ENCODE peak calls at places on chromosome 21, in six cellular contexts. K is HCEC 1CT; E is activated T-cell treated with anti-CD3 and anti-CD28 coated beads, Interleukin-2, amount 50 U/mL, for 4 hours; G is colonic mucosa; C is stomach; Q is NCI-H748 treated with DMSO at 0.1 percent for 48 hours. R is an unnamed sample.

GRCh38 chr21:33971492-33972013 is 55.9 kb upstream of the ATP5PO start:
- DNase-seq in G (peak; percentile 53), Q (peak; percentile 13), C (no peak), E (no peak), K (peak; percentile 91), R (no peak)

GRCh38 chr21:31108969-31109368 is 70.7 kb upstream of the KRTAP19-8 start:
- DNase-seq in C (no peak), E (no peak), Q (no peak), G (no peak), K (no peak), R (no peak)

GRCh38 chr21:31254131-31254530 is 89.9 kb downstream of the TIAM1 start:
- DNase-seq in C (no peak), Q (no peak), E (no peak), K (no peak), G (no peak), R (no peak)

GRCh38 chr21:8994640-8995511 is 1526.5 kb upstream of the TPTE start:
- DNase-seq in G (no peak), K (no peak), Q (no peak), C (no peak), E (no peak), R (no peak)

GRCh38 chr21:40829791-40830190 is 17.2 kb downstream of the DSCAM start:
- DNase-seq in C (no peak), G (no peak), Q (no peak), K (no peak), E (no peak), R (no peak)

GRCh38 chr21:41804381-41804780 is 37.5 kb upstream of the RIPK4 start:
- DNase-seq in C (no peak), Q (no peak), K (no peak), G (no peak), E (no peak), R (no peak)

GRCh38 chr21:8993943-8994639 is 1527.3 kb upstream of the TPTE start:
- DNase-seq in Q (no peak), C (no peak), K (no peak), G (no peak), E (no peak), R (no peak)

GRCh38 chr21:44880762-44881585 is 7.5 kb upstream of the PTTG1IP start:
- DNase-seq in E (no peak), C (no peak), Q (no peak), G (no peak), K (peak; percentile 60), R (no peak)

GRCh38 chr21:31235671-31236450 is 108.2 kb downstream of the TIAM1 start:
- DNase-seq in E (no peak), C (no peak), K (no peak), Q (no peak), G (no peak), R (no peak)

GRCh38 chr21:34807146-34807880 is 138.5 kb downstream of the CLIC6 start:
- DNase-seq in C (no peak), Q (no peak), E (peak; percentile 60), G (no peak), K (peak; percentile 98), R (no peak)

GRCh38 chr21:31186916-31187315 is 148.6 kb upstream of the KRTAP19-8 start:
- DNase-seq in K (no peak), E (no peak), Q (no peak), C (no peak), G (no peak), R (no peak)

GRCh38 chr21:46668381-46668780 is 32.9 kb downstream of the PRMT2 start:
- DNase-seq in Q (no peak), E (no peak), K (no peak), C (no peak), G (no peak), R (no peak)

GRCh38 chr21:44434936-44435635 is 20.2 kb upstream of the LRRC3 start:
- DNase-seq in Q (no peak), G (no peak), E (no peak), C (no peak), K (no peak), R (peak; percentile 5)

GRCh38 chr21:34603002-34603709 is 11.8 kb downstream of the RCAN1 start:
- DNase-seq in E (peak; percentile 48), Q (peak; percentile 95), C (peak; percentile 89), G (peak; percentile 86), K (peak; percentile 51), R (peak; percentile 84)

GRCh38 chr21:43866233-43866632 is 1.2 kb downstream of the AGPAT3 start:
- DNase-seq in K (peak; percentile 43), G (peak; percentile 64), C (no peak), E (peak; percentile 19), Q (no peak), R (peak; percentile 58)

GRCh38 chr21:38567577-38568360 is 69.5 kb upstream of the ERG start:
- DNase-seq in G (no peak), E (no peak), Q (no peak), K (peak; percentile 11), C (no peak), R (no peak)

GRCh38 chr21:44767834-44768831 is 33.5 kb downstream of the UBE2G2 start:
- DNase-seq in E (no peak), K (no peak), C (no peak), G (no peak), Q (no peak), R (no peak)

GRCh38 chr21:14491269-14491681 is 54.8 kb downstream of the SAMSN1 start:
- DNase-seq in G (no peak), K (no peak), Q (no peak), E (no peak), C (no peak), R (no peak)

GRCh38 chr21:38938343-38938742 is 132.6 kb downstream of the ETS2 start:
- DNase-seq in K (no peak), G (no peak), E (no peak), C (no peak), Q (peak; percentile 78), R (no peak)

GRCh38 chr21:28714795-28715464 is 277.7 kb downstream of the LTN1 start:
- DNase-seq in C (no peak), E (no peak), G (no peak), Q (no peak), K (peak; percentile 76), R (no peak)

GRCh38 chr21:38954450-38955059 is 148.8 kb downstream of the ETS2 start:
- DNase-seq in G (no peak), C (peak; percentile 51), Q (peak; percentile 91), K (no peak), E (no peak), R (peak; percentile 39)

GRCh38 chr21:34897828-34898227 is 151.3 kb downstream of the RUNX1 start:
- DNase-seq in Q (no peak), C (no peak), E (no peak), K (no peak), G (no peak), R (no peak)

GRCh38 chr21:35476616-35477395 is 427.7 kb upstream of the RUNX1 start:
- DNase-seq in C (no peak), E (no peak), K (peak; percentile 80), G (no peak), Q (no peak), R (no peak)

GRCh38 chr21:46648539-46648938 is 13.1 kb downstream of the PRMT2 start:
- DNase-seq in Q (no peak), G (no peak), C (no peak), K (no peak), E (no peak), R (no peak)

GRCh38 chr21:17492415-17493168 is 20.3 kb upstream of the CXADR start:
- DNase-seq in K (no peak), E (no peak), G (no peak), Q (no peak), C (no peak), R (no peak)

GRCh38 chr21:35316933-35317332 is 267.8 kb upstream of the RUNX1 start:
- DNase-seq in K (no peak), Q (no peak), G (no peak), E (no peak), C (no peak), R (no peak)

GRCh38 chr21:33211732-33212131 is 18.0 kb upstream of the IFNAR2 start:
- DNase-seq in C (no peak), E (no peak), G (no peak), Q (no peak), K (no peak), R (no peak)

GRCh38 chr21:26157842-26158241 is 12.7 kb downstream of the APP start:
- DNase-seq in E (no peak), Q (no peak), G (no peak), K (no peak), C (no peak), R (no peak)

GRCh38 chr21:15227919-15228318 is 163.1 kb upstream of the NRIP1 start:
- DNase-seq in E (no peak), C (no peak), K (no peak), G (no peak), Q (no peak), R (no peak)

GRCh38 chr21:43623588-43623987 is 35.7 kb downstream of the HSF2BP start:
- DNase-seq in C (no peak), E (no peak), Q (no peak), K (no peak), G (no peak), R (no peak)

GRCh38 chr21:35720065-35720810 is 340.1 kb downstream of the SETD4 start:
- DNase-seq in G (no peak), C (no peak), E (no peak), K (no peak), Q (no peak), R (no peak)

GRCh38 chr21:43369124-43369523 is 57.8 kb downstream of the SIK1 start:
- DNase-seq in Q (no peak), K (no peak), G (no peak), E (no peak), C (no peak), R (no peak)